ENCODE peak calls at places on chromosomes 5 and 9, in nine cellular contexts. Q, Z, U, G, J, V, P, H and D are unnamed samples.

GRCh38 chr5:17431272-17432050 is 66.6 kb upstream of the TAF11L2 start:
- DNase-seq in G (no peak), U (no peak), Q (no peak), H (no peak), P (no peak), Z (no peak), J (no peak), V (no peak), D (no peak)

GRCh38 chr9:120971938-120972337 is 45.3 kb upstream of the TRAF1 start:
- DNase-seq in V (no peak), G (no peak), P (no peak), J (no peak), Q (no peak), H (no peak), U (no peak), Z (no peak), D (no peak)

GRCh38 chr5:175118700-175119309 is 325.2 kb downstream of the DRD1 start:
- DNase-seq in Z (no peak), J (no peak), G (no peak), V (no peak), Q (no peak), H (no peak), P (no peak), U (no peak), D (no peak)

GRCh38 chr5:134139377-134139851 is 24.9 kb downstream of the TCF7 start:
- DNase-seq in U (no peak), Z (no peak), Q (no peak), J (no peak), H (no peak), G (no peak), V (no peak), P (no peak), D (no peak)

GRCh38 chr5:109299557-109299956 is 110.2 kb downstream of the PJA2 start:
- DNase-seq in H (no peak), Q (no peak), J (no peak), U (no peak), Z (no peak), G (peak), V (no peak), P (no peak), D (no peak)

GRCh38 chr5:141874262-141874964 is 3.8 kb downstream of the PCDH1 start:
- DNase-seq in V (no peak), P (no peak), Z (no peak), Q (no peak), U (peak), G (no peak), J (no peak), H (no peak), D (no peak)

GRCh38 chr5:132473608-132474007 is 17.0 kb downstream of the IRF1 start:
- DNase-seq in U (no peak), P (no peak), H (no peak), V (no peak), G (no peak), Q (no peak), J (no peak), Z (peak), D (no peak)

GRCh38 chr9:79049371-79049770 is 522.4 kb upstream of the TLE4 start:
- DNase-seq in Z (no peak), J (no peak), P (no peak), V (no peak), G (no peak), Q (no peak), H (no peak), U (no peak), D (no peak)

GRCh38 chr5:89556215-89557009 is 673.4 kb upstream of the MEF2C start:
- DNase-seq in U (no peak), Z (no peak), P (no peak), Q (peak), J (no peak), G (peak), V (no peak), H (peak), D (peak)

GRCh38 chr5:33788922-33789321 is 102.9 kb downstream of the ADAMTS12 start:
- DNase-seq in J (no peak), Q (peak), V (no peak), H (peak), U (no peak), P (no peak), Z (no peak), G (no peak), D (peak)

GRCh38 chr5:139744471-139745120 is 51.0 kb upstream of the PSD2 start:
- DNase-seq in U (no peak), Q (no peak), V (no peak), J (no peak), P (no peak), Z (no peak), G (no peak), H (no peak), D (no peak)

GRCh38 chr9:76692448-76693129 is 71.6 kb upstream of the PCA3 start:
- DNase-seq in Z (no peak), J (no peak), Q (no peak), P (no peak), U (no peak), V (no peak), H (no peak), G (no peak), D (no peak)

GRCh38 chr5:108661590-108662219 is 86.0 kb upstream of the FER start:
- DNase-seq in G (no peak), V (no peak), H (peak), U (no peak), Z (no peak), Q (peak), P (no peak), J (no peak), D (no peak)

GRCh38 chr5:36441215-36441614 is 139.5 kb upstream of the RANBP3L start:
- DNase-seq in J (no peak), H (no peak), U (no peak), Q (no peak), G (no peak), V (no peak), Z (no peak), P (no peak), D (no peak)

GRCh38 chr5:178287091-178287790 is 54.6 kb upstream of the PHYKPL start:
- DNase-seq in P (no peak), J (no peak), U (no peak), H (no peak), Q (no peak), G (no peak), V (no peak), Z (no peak), D (no peak)

GRCh38 chr9:126326228-126327015 is at the start of gene MVB12B:
- DNase-seq in H (peak), V (peak), U (peak), Q (no peak), Z (peak), G (peak), P (peak), J (peak), D (no peak)

GRCh38 chr5:149320791-149321330 is 24.4 kb upstream of the GRPEL2 start:
- DNase-seq in V (peak), H (peak), Q (peak), G (peak), Z (no peak), U (peak), P (peak), J (no peak), D (peak)

GRCh38 chr9:134025606-134026541 is 593 bp downstream of the BRD3OS start:
- DNase-seq in J (peak), G (peak), P (peak), Q (peak), U (peak), H (peak), V (peak), Z (peak), D (peak)

GRCh38 chr9:97315550-97315949 is 8.1 kb downstream of the CCDC180 start:
- DNase-seq in G (no peak), P (no peak), H (no peak), U (no peak), Q (peak), Z (no peak), J (no peak), V (no peak), D (peak)

GRCh38 chr5:73446631-73447233 is 1.8 kb downstream of the FOXD1 start:
- DNase-seq in J (no peak), G (peak), U (peak), P (no peak), V (peak), Q (peak), H (no peak), Z (no peak), D (no peak)

GRCh38 chr5:73448072-73448432 is 525 bp downstream of the FOXD1 start:
- DNase-seq in Q (no peak), Z (peak), J (no peak), G (peak), H (no peak), U (peak), P (no peak), V (peak), D (no peak)

GRCh38 chr5:73445708-73446630 is 2.6 kb downstream of the FOXD1 start:
- DNase-seq in G (no peak), U (no peak), J (no peak), Z (no peak), H (no peak), P (no peak), Q (no peak), V (no peak), D (no peak)

GRCh38 chr5:73448451-73449136 is at the start of gene FOXD1:
- DNase-seq in V (peak), Z (peak), U (peak), Q (peak), J (peak), H (peak), P (peak), G (peak), D (peak)

GRCh38 chr5:73447234-73448071 is 1.1 kb downstream of the FOXD1 start:
- DNase-seq in H (no peak), V (peak), P (peak), J (peak), G (peak), U (peak), Q (peak), Z (peak), D (peak)
- TF ChIP-seq CTCF in H (peak), V (no peak), P (no peak), J (no peak), G (no peak), U (no peak), Q (no peak), Z (no peak), D (no peak)

DNA sequence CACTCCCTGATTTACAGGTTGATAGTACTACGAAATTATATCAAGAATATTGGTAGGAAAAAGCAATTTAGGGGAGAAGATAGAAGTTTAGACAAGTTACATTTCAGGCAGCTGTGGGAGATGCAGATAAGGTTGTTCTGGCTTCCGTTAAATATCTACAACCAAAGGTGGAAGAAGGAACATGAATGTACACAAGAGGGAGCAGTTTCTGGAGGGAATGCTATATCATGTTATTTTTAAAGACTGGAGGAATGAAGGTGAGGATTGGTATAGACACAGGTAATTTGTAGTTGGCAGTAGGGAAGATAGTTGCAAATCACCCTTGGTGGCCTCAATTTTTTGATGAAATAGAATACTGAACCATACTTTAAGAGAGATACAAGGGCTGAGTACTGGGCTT is 187.3 kb upstream of the NMUR2 start:
- DNase-seq in J (no peak), P (no peak), Z (no peak), U (no peak), G (no peak), Q (no peak), H (peak), V (no peak), D (no peak)
- TF ChIP-seq CTCF in J (no peak), P (no peak), Z (no peak), U (peak), G (no peak), Q (no peak), H (no peak), V (no peak), D (no peak)

GRCh38 chr5:143619038-143619437 is 192.9 kb upstream of the HMHB1 start:
- DNase-seq in V (no peak), P (no peak), G (no peak), Q (no peak), U (no peak), J (no peak), Z (no peak), H (no peak), D (no peak)

GRCh38 chr5:143629871-143630658 is 181.9 kb upstream of the HMHB1 start:
- DNase-seq in U (no peak), J (no peak), V (no peak), H (no peak), Q (peak), Z (no peak), P (peak), G (no peak), D (peak)

GRCh38 chr5:143624465-143624864 is 187.5 kb upstream of the HMHB1 start:
- DNase-seq in J (no peak), Q (no peak), Z (no peak), U (no peak), H (no peak), V (no peak), P (no peak), G (no peak), D (no peak)
- TF ChIP-seq CTCF in J (no peak), Q (no peak), Z (no peak), U (no peak), H (no peak), V (no peak), P (no peak), G (no peak), D (no peak)

GRCh38 chr5:96691503-96692303 is 29.5 kb downstream of the CAST start:
- DNase-seq in V (no peak), H (no peak), G (no peak), U (no peak), Q (peak), Z (no peak), P (no peak), J (no peak), D (peak)
- TF ChIP-seq CTCF in V (no peak), H (no peak), G (no peak), U (no peak), Q (no peak), Z (no peak), P (no peak), J (no peak), D (no peak)

GRCh38 chr5:180116441-180117377 is 45.1 kb upstream of the RNF130 start:
- DNase-seq in H (peak), Q (no peak), Z (no peak), J (no peak), G (no peak), V (no peak), U (peak), P (no peak), D (no peak)
- TF ChIP-seq CTCF in H (peak), Q (no peak), Z (no peak), J (no peak), G (no peak), V (no peak), U (peak), P (no peak), D (no peak)

DNA sequence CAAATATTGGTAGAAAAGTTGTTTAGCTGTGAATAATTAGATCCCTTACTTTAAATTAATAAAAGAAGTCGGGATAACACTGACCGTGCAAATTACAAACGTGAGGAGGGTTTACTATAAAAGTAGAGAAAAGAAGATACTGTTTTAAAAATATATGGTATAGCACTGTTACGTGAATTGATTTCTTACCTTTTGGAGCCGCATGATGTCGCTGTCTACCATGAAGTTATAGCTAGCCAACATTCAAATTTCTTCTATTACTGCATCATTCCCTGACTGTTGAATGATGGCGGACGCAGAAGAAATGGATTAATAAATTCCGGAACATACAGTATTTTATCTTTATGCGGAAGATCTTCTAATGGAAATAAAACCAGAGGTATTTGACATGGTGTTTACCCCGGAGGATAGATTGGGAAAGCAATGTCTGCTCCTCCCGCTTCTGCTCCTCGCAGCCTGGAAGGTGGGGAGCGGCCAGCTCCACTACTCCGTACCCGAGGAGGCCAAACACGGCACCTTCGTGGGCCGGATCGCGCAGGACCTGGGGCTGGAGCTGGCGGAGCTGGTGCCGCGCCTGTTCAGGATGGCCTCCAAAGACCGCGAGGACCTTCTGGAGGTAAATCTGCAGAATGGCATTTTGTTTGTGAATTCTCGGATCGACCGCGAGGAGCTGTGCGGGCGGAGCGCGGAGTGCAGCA is at the start of gene PCDHA6:
- DNase-seq in V (peak), Q (peak), U (no peak), J (no peak), H (no peak), Z (no peak), P (peak), G (peak), D (no peak)
- TF ChIP-seq CTCF in V (peak), Q (no peak), U (no peak), J (no peak), H (no peak), Z (no peak), P (no peak), G (peak), D (no peak)

GRCh38 chr5:172899436-172899835 is 59.8 kb upstream of the RPL26L1 start:
- DNase-seq in J (no peak), P (no peak), Z (no peak), G (no peak), Q (no peak), U (no peak), V (no peak), H (no peak), D (no peak)

GRCh38 chr5:172895549-172895948 is 61.5 kb downstream of the ERGIC1 start:
- DNase-seq in V (no peak), G (no peak), Q (no peak), Z (no peak), J (no peak), P (no peak), U (no peak), H (no peak), D (no peak)

GRCh38 chr5:172898513-172899369 is 60.5 kb upstream of the RPL26L1 start:
- DNase-seq in V (no peak), H (no peak), Z (no peak), P (no peak), J (no peak), Q (no peak), U (no peak), G (no peak), D (no peak)

GRCh38 chr5:172896465-172896864 is 62.4 kb downstream of the ERGIC1 start:
- DNase-seq in Q (peak), G (no peak), V (no peak), P (no peak), J (no peak), U (no peak), Z (no peak), H (no peak), D (no peak)

GRCh38 chr5:172897691-172898512 is 61.3 kb upstream of the RPL26L1 start:
- DNase-seq in V (peak), J (no peak), U (peak), Q (peak), Z (no peak), P (no peak), H (no peak), G (no peak), D (peak)
- TF ChIP-seq CTCF in V (no peak), J (no peak), U (no peak), Q (peak), Z (no peak), P (no peak), H (no peak), G (no peak), D (peak)